ENCODE peak calls at places on chromosomes 12 and 14, in four cellular contexts. R is HS-27A, L is T-cell, P is NCI-H524. T is an unnamed sample.

GRCh38 chr14:23160924-23161522 is 22.4 kb downstream of the SLC7A8 start:
- DNase-seq in R (no peak), P (no peak), L (no peak), T (no peak)

GRCh38 chr14:67564236-67564635 is 31.1 kb downstream of the PLEKHH1 start:
- DNase-seq in R (no peak), P (no peak), L (no peak), T (no peak)

GRCh38 chr14:76473381-76474263 is 97.7 kb downstream of the ESRRB start:
- DNase-seq in R (no peak), L (no peak), P (peak; percentile 56), T (no peak)

GRCh38 chr12:52270541-52271070 is 3.8 kb upstream of the KRT86 start:
- DNase-seq in L (no peak), R (no peak), P (no peak), T (no peak)

GRCh38 chr12:39755475-39755874 is 135.9 kb upstream of the ABCD2 start:
- DNase-seq in P (no peak), R (no peak), L (no peak), T (no peak)

GRCh38 chr12:124663771-124664366 is 96.5 kb upstream of the NCOR2 start:
- DNase-seq in R (no peak), L (no peak), P (no peak), T (no peak)

GRCh38 chr12:42459336-42459847 is 130.2 kb downstream of the PRICKLE1 start:
- DNase-seq in L (no peak), P (no peak), R (no peak), T (no peak)

GRCh38 chr12:130053641-130054040 is 108.6 kb upstream of the FZD10 start:
- DNase-seq in P (peak; percentile 22), L (no peak), R (no peak), T (no peak)

GRCh38 chr12:44774815-44775411 is 101.2 kb downstream of the NELL2 start:
- DNase-seq in P (no peak), L (peak; percentile 65), R (peak; percentile 2), T (peak; percentile 6)

GRCh38 chr12:7110661-7111060 is 1.6 kb upstream of the C1RL start:
- DNase-seq in R (no peak), P (no peak), L (no peak), T (no peak)

GRCh38 chr12:121279507-121279915 is 17.0 kb downstream of the CAMKK2 start:
- DNase-seq in R (no peak), P (no peak), L (no peak), T (no peak)

GRCh38 chr12:124352839-124353238 is 57.9 kb downstream of the RFLNA start:
- DNase-seq in R (no peak), P (no peak), L (no peak), T (no peak)

GRCh38 chr14:67313153-67313552 is 46.5 kb downstream of the ATP6V1D start:
- DNase-seq in R (no peak), P (no peak), L (no peak), T (no peak)

GRCh38 chr12:105960319-105961076 is 178.3 kb downstream of the NUAK1 start:
- DNase-seq in L (no peak), R (no peak), P (no peak), T (no peak)

T was measured in CD4-positive, CD25-positive, alpha-beta regulatory T cell.